ENCODE peak calls at places on chromosomes 3 and 15, in four cellular contexts. S is psoas muscle, C is GM12878, Y is retinal pigment epithelial cell. N is an unnamed sample.

GRCh38 chr15:75380773-75381172 is 12.4 kb upstream of the MAN2C1 start:
- DNase-seq in S (no peak), C (no peak), Y (no peak), N (no peak)

GRCh38 chr3:182597621-182598041 is 195.7 kb upstream of the ATP11B start:
- DNase-seq in S (no peak), C (no peak), Y (no peak), N (no peak)

GRCh38 chr15:76366714-76367113 is 30.1 kb downstream of the ISL2 start:
- DNase-seq in S (no peak), C (no peak), Y (no peak), N (no peak)

GRCh38 chr15:76512971-76513370 is 176.4 kb downstream of the ISL2 start:
- DNase-seq in S (no peak), C (no peak), Y (no peak), N (no peak)

GRCh38 chr15:40367038-40367672 is 9.1 kb downstream of the DISP2 start:
- DNase-seq in S (peak; percentile 95), C (no peak), Y (no peak), N (no peak)

GRCh38 chr15:26682765-26683164 is 90.1 kb downstream of the GABRB3 start:
- DNase-seq in S (no peak), C (no peak), Y (no peak), N (no peak)

GRCh38 chr3:65960087-65960486 is 78.6 kb downstream of the MAGI1 start:
- DNase-seq in S (no peak), C (no peak), Y (no peak), N (no peak)

GRCh38 chr15:85769182-85769900 is 25.4 kb downstream of the KLHL25 start:
- DNase-seq in S (no peak), C (no peak), Y (no peak), N (no peak)

GRCh38 chr3:13579089-13579488 is 30.2 kb downstream of the FBLN2 start:
- DNase-seq in S (no peak), C (no peak), Y (no peak), N (no peak)

GRCh38 chr3:53123953-53124352 is 6.3 kb downstream of the RFT1 start:
- DNase-seq in S (no peak), C (no peak), Y (no peak), N (no peak)

GRCh38 chr3:197256836-197257444 is 41.5 kb downstream of the DLG1 start:
- DNase-seq in S (no peak), C (no peak), Y (no peak), N (peak; percentile 24)

GRCh38 chr15:30896211-30896606 is 7.5 kb upstream of the FAN1 start:
- DNase-seq in S (no peak), C (no peak), Y (no peak), N (no peak)

GRCh38 chr3:197216169-197216860 is 82.1 kb downstream of the DLG1 start:
- DNase-seq in S (no peak), C (no peak), Y (peak; percentile 62), N (no peak)

GRCh38 chr15:34582461-34583357 is 742 bp downstream of the GOLGA8B start:
- DNase-seq in S (peak; percentile 52), C (no peak), Y (no peak), N (no peak)

GRCh38 chr3:47536221-47536891 is 22.8 kb upstream of the ELP6 start:
- DNase-seq in S (no peak), C (no peak), Y (peak; percentile 66), N (no peak)

GRCh38 chr3:14837864-14838263 is 19.1 kb downstream of the FGD5 start:
- DNase-seq in S (peak; percentile 69), C (no peak), Y (no peak), N (no peak)

GRCh38 chr3:170563712-170564423 is 22.0 kb downstream of the SLC7A14 start:
- DNase-seq in S (no peak), C (peak; percentile 23), Y (no peak), N (peak; percentile 44)

GRCh38 chr15:30859091-30859874 is 44.4 kb upstream of the FAN1 start:
- DNase-seq in S (no peak), C (no peak), Y (peak; percentile 6), N (no peak)

GRCh38 chr3:11641316-11641682 is 2.4 kb downstream of the VGLL4 start:
- DNase-seq in S (no peak), C (no peak), Y (no peak), N (no peak)

GRCh38 chr3:145776782-145777408 is 384.1 kb downstream of the PLOD2 start:
- DNase-seq in S (no peak), C (peak; percentile 16), Y (peak; percentile 25), N (peak; percentile 10)

GRCh38 chr15:39593071-39594055 is 12.5 kb downstream of the THBS1 start:
- DNase-seq in S (no peak), C (no peak), Y (no peak), N (no peak)

GRCh38 chr15:33068007-33068441 is 126.5 kb downstream of the FMN1 start:
- DNase-seq in S (peak; percentile 74), C (no peak), Y (peak; percentile 34), N (no peak)

GRCh38 chr3:42035007-42035406 is 56.1 kb upstream of the TRAK1 start:
- DNase-seq in S (no peak), C (no peak), Y (no peak), N (no peak)

GRCh38 chr3:42033741-42034140 is 57.4 kb upstream of the TRAK1 start:
- DNase-seq in S (no peak), C (no peak), Y (no peak), N (no peak)

GRCh38 chr3:42036483-42036823 is 54.7 kb upstream of the TRAK1 start:
- DNase-seq in S (no peak), C (no peak), Y (peak; percentile 98), N (no peak)

GRCh38 chr3:42035816-42036482 is 55.2 kb upstream of the TRAK1 start:
- DNase-seq in S (peak; percentile 62), C (no peak), Y (no peak), N (no peak)

GRCh38 chr3:42037318-42037945 is 53.7 kb upstream of the TRAK1 start:
- DNase-seq in S (no peak), C (no peak), Y (no peak), N (no peak)
- TF ChIP-seq CTCF in S (no peak), C (no peak), Y (no peak), N (no peak)

GRCh38 chr3:104868291-104868690 is 498.4 kb upstream of the ALCAM start:
- DNase-seq in S (no peak), C (no peak), Y (no peak), N (no peak)
- H3K4me3 ChIP-seq in S (no peak overlapping the region), C (no peak overlapping the region), Y (no peak overlapping the region), N (no peak overlapping the region)

GRCh38 chr15:23482228-23482627 is 35.2 kb upstream of the GOLGA6L2 start:
- DNase-seq in S (no peak), C (no peak), Y (no peak), N (no peak)

GRCh38 chr15:23483821-23484299 is 36.8 kb upstream of the GOLGA6L2 start:
- DNase-seq in S (no peak), C (no peak), Y (peak; percentile 7), N (no peak)

GRCh38 chr15:23482764-23483489 is 35.9 kb upstream of the GOLGA6L2 start:
- DNase-seq in S (no peak), C (no peak), Y (no peak), N (no peak)

GRCh38 chr15:23484870-23485269 is 37.8 kb upstream of the GOLGA6L2 start:
- DNase-seq in S (no peak), C (no peak), Y (no peak), N (no peak)
- TF ChIP-seq CTCF in S (no peak), C (no peak), Y (no peak), N (no peak)

DNA sequence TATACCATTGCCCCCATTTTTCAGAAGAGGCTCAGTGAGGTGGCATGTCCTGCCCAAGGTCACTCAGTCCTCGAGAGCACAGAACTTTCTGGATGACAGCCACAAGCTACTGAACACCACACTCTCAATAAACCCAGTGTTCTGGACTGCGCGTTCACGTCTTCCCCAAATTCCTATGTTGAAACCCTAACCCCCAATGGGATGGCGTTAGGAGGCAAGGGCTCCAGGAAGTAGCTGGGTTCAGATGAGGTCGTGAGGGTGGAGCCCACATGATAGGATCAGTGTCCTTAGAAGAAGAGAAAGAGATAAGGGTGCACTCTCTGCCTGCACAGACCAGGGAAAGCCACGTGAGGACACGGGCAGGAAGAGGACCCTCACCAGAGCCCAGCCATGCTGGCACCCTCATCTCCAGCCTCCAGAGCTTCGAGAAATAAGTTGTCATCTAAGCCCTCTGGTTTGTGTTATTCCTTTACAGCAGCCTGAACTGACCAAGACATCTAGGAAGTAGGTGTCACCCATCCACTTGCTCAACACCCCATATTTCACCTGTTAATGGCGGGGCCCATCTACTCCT is 324.0 kb downstream of the UACA start:
- DNase-seq in S (no peak), C (no peak), Y (no peak), N (no peak)
- H3K4me3 ChIP-seq in S (no peak overlapping the region), C (no peak overlapping the region), Y (no peak overlapping the region), N (no peak overlapping the region)

N was measured in GM12864.